ENCODE peak calls at places on chromosomes 7 and 10, in five cellular contexts. P is fibroblast of lung, N is neural crest cell, K is uterus, M is epithelial cell of esophagus. L is an unnamed sample.

GRCh38 chr7:157577796-157578339 is 241.1 kb downstream of the DNAJB6 start:
- DNase-seq in M (no peak), P (no peak), K (no peak), N (no peak), L (no peak)

GRCh38 chr10:33657154-33657900 is 322.9 kb upstream of the NRP1 start:
- DNase-seq in M (no peak), N (no peak), P (peak; percentile 17), K (no peak), L (no peak)

GRCh38 chr7:36615877-36616276 is 108.4 kb downstream of the AOAH start:
- DNase-seq in N (no peak), M (no peak), P (no peak), K (no peak), L (no peak)

GRCh38 chr10:60171436-60172013 is 218.2 kb downstream of the ANK3 start:
- DNase-seq in K (no peak), P (no peak), M (peak; percentile 58), N (no peak), L (no peak)

GRCh38 chr10:14074062-14074884 is 256.5 kb downstream of the FRMD4A start:
- DNase-seq in N (no peak), M (peak; percentile 99), K (peak; percentile 78), P (peak; percentile 100), L (no peak)

GRCh38 chr7:24970676-24971075 is 9.3 kb downstream of the OSBPL3 start:
- DNase-seq in P (peak; percentile 83), K (no peak), N (no peak), M (peak; percentile 73), L (no peak)

GRCh38 chr10:62231805-62232204 is 36.8 kb downstream of the RTKN2 start:
- DNase-seq in N (no peak), M (no peak), K (no peak), P (no peak), L (no peak)

GRCh38 chr7:130838738-130839137 is 104.7 kb upstream of the KLF14 start:
- DNase-seq in M (peak; percentile 87), P (peak; percentile 96), N (no peak), K (no peak), L (peak; percentile 69)

GRCh38 chr10:100345570-100346330 is 1.3 kb upstream of the SCD start:
- DNase-seq in K (no peak), M (peak; percentile 33), N (no peak), P (peak; percentile 85), L (no peak)

GRCh38 chr7:1065263-1066260 is 21.2 kb downstream of the GPR146 start:
- DNase-seq in M (peak; percentile 75), K (peak; percentile 84), P (peak; percentile 53), N (peak; percentile 84), L (peak; percentile 96)

GRCh38 chr7:2165610-2166594 is 66.8 kb downstream of the MAD1L1 start:
- DNase-seq in M (no peak), N (no peak), P (no peak), K (no peak), L (peak; percentile 90)

DNA sequence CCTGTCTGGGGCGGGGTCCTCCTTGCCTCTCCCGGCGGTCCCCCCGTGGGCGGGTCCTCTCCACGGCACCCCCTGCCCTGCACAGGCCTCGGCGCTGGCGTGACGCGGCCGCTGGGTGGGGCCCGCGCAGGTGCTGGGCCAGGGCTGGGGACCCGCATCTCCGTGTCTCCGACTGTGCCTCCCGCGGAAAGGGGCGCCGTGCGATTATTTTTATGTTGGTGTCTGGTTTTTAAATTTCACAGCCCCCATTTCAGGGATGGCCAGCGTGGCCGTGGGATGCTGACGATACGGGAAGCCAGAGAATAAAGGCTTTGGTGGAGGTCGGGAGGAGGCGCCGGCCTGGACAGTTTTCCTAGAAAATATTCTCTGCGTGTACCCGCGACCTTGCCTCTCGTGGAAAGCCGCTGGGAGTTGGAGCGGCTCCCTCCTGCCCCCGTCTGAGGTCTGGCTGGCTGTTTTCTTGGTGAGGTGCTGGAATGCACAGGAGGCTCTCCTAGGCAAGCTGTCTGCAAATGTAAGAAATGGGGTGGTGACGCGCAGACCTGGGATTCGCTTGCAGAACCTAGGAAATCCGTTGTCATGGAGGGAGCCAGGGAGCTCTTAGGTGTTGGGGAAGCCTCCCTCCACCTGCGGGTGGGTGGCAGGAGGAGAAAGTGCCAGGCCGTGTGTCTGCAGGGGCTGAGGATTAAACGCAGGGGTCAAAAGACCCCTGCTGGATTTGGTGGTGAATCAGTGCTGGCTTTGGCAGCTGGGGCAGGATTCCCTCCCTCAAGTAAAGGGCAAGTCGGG is 28.7 kb upstream of the JAKMIP3 start:
- DNase-seq in P (peak; percentile 11), M (peak; percentile 27), N (no peak), K (no peak), L (no peak)
- TF ChIP-seq CTCF in P (no peak), M (no peak), N (peak; percentile 21), K (no peak), L (peak; percentile 1)

GRCh38 chr10:20128796-20129195 is 312.6 kb downstream of the PLXDC2 start:
- DNase-seq in M (no peak), K (no peak), N (no peak), P (no peak), L (no peak)
- TF ChIP-seq CTCF in M (no peak), K (no peak), N (no peak), P (no peak), L (no peak)

GRCh38 chr7:33070277-33070676 is 7.7 kb upstream of the NT5C3A start:
- DNase-seq in P (no peak), N (no peak), M (no peak), K (no peak), L (no peak)

GRCh38 chr7:33075818-33076483 is 13.4 kb upstream of the NT5C3A start:
- DNase-seq in N (no peak), M (no peak), P (no peak), K (no peak), L (no peak)

GRCh38 chr7:33073243-33073642 is 10.7 kb upstream of the NT5C3A start:
- DNase-seq in N (no peak), P (no peak), M (no peak), K (no peak), L (no peak)

GRCh38 chr7:33076737-33077136 is 14.2 kb upstream of the NT5C3A start:
- DNase-seq in M (no peak), P (peak; percentile 67), K (no peak), N (no peak), L (no peak)

GRCh38 chr7:33072471-33072870 is 9.9 kb upstream of the NT5C3A start:
- DNase-seq in M (peak; percentile 38), P (peak; percentile 85), N (no peak), K (no peak), L (no peak)
- TF ChIP-seq CTCF in M (no peak), P (no peak), N (no peak), K (no peak), L (no peak)

GRCh38 chr10:69323622-69324021 is 45.3 kb downstream of the HK1 start:
- DNase-seq in P (no peak), N (no peak), M (no peak), K (no peak), L (no peak)
- TF ChIP-seq CTCF in P (no peak), N (no peak), M (no peak), K (no peak), L (no peak)